ENCODE peak calls at places on chromosomes 16 and 17, in eight cellular contexts. Z, U, C, L, S, Q, G and E are unnamed samples.

GRCh38 chr16:28859326-28859725 is 4.3 kb upstream of the SH2B1 start:
- DNase-seq in Z (no peak), U (no peak), C (no peak), L (peak; percentile 10), S (no peak), Q (no peak), G (no peak), E (no peak)

GRCh38 chr17:72099919-72100318 is 20.9 kb upstream of the SOX9 start:
- DNase-seq in Z (no peak), U (no peak), C (no peak), L (no peak), S (no peak), Q (no peak), G (no peak), E (no peak)

GRCh38 chr17:17141860-17142552 is 64.1 kb downstream of the PLD6 start:
- DNase-seq in Z (peak; percentile 48), U (no peak), C (no peak), L (peak; percentile 52), S (peak; percentile 12), Q (peak; percentile 41), G (peak; percentile 89), E (no peak)

GRCh38 chr17:40550608-40551007 is 14.7 kb downstream of the CCR7 start:
- DNase-seq in Z (no peak), U (peak; percentile 48), C (no peak), L (peak; percentile 98), S (no peak), Q (no peak), G (no peak), E (no peak)

GRCh38 chr16:75506567-75506966 is 11.3 kb upstream of the CHST6 start:
- DNase-seq in Z (no peak), U (no peak), C (no peak), L (peak; percentile 91), S (no peak), Q (no peak), G (no peak), E (no peak)

GRCh38 chr17:33109331-33110072 is 117.9 kb downstream of the SPACA3 start:
- DNase-seq in Z (no peak), U (no peak), C (no peak), L (peak; percentile 8), S (no peak), Q (no peak), G (no peak), E (no peak)

GRCh38 chr17:5373112-5373511 is 46.4 kb downstream of the NUP88 start:
- DNase-seq in Z (peak; percentile 62), U (no peak), C (no peak), L (no peak), S (no peak), Q (no peak), G (no peak), E (no peak)

GRCh38 chr17:7992516-7992915 is 9.9 kb upstream of the GUCY2D start:
- DNase-seq in Z (no peak), U (no peak), C (no peak), L (peak; percentile 65), S (no peak), Q (no peak), G (no peak), E (no peak)

GRCh38 chr17:27352481-27353460 is 58.9 kb downstream of the WSB1 start:
- DNase-seq in Z (no peak), U (no peak), C (no peak), L (no peak), S (no peak), Q (no peak), G (no peak), E (no peak)

GRCh38 chr17:7098802-7099459 is 15.7 kb downstream of the ASGR2 start:
- DNase-seq in Z (no peak), U (no peak), C (no peak), L (no peak), S (no peak), Q (no peak), G (no peak), E (peak; percentile 21)

GRCh38 chr16:8623634-8624033 is 2.1 kb downstream of the METTL22 start:
- DNase-seq in Z (no peak), U (no peak), C (no peak), L (peak; percentile 9), S (no peak), Q (no peak), G (no peak), E (no peak)

GRCh38 chr16:57540906-57541753 is 1.3 kb upstream of the ADGRG5 start:
- DNase-seq in Z (no peak), U (no peak), C (no peak), L (no peak), S (no peak), Q (no peak), G (no peak), E (peak; percentile 25)

GRCh38 chr16:77613115-77613514 is 109.2 kb upstream of the NUDT7 start:
- DNase-seq in Z (no peak), U (no peak), C (no peak), L (no peak), S (no peak), Q (no peak), G (no peak), E (no peak)

GRCh38 chr17:53141731-53142130 is 681.0 kb upstream of the KIF2B start:
- DNase-seq in Z (no peak), U (no peak), C (no peak), L (no peak), S (no peak), Q (no peak), G (no peak), E (no peak)

GRCh38 chr16:89061590-89062380 is 31.9 kb upstream of the ACSF3 start:
- DNase-seq in Z (peak; percentile 23), U (no peak), C (no peak), L (no peak), S (no peak), Q (no peak), G (no peak), E (no peak)

GRCh38 chr17:64387545-64388171 is 3.0 kb downstream of the PECAM1 start:
- DNase-seq in Z (no peak), U (no peak), C (no peak), L (no peak), S (no peak), Q (no peak), G (no peak), E (no peak)

GRCh38 chr16:57192720-57193486 is 6.8 kb downstream of the RSPRY1 start:
- DNase-seq in Z (no peak), U (no peak), C (no peak), L (peak; percentile 71), S (no peak), Q (no peak), G (no peak), E (no peak)

GRCh38 chr16:1181715-1182671 is 29.1 kb downstream of the CACNA1H start:
- DNase-seq in Z (no peak), U (peak; percentile 42), C (no peak), L (peak; percentile 31), S (no peak), Q (no peak), G (peak; percentile 68), E (peak; percentile 73)

GRCh38 chr17:39866013-39866730 is 1.8 kb upstream of the ZPBP2 start:
- DNase-seq in Z (no peak), U (no peak), C (no peak), L (no peak), S (no peak), Q (no peak), G (no peak), E (no peak)

GRCh38 chr16:89460556-89460955 is 29.8 kb downstream of the ANKRD11 start:
- DNase-seq in Z (no peak), U (no peak), C (no peak), L (no peak), S (no peak), Q (no peak), G (no peak), E (no peak)

GRCh38 chr16:50991436-50991835 is 159.6 kb downstream of the SALL1 start:
- DNase-seq in Z (no peak), U (no peak), C (no peak), L (no peak), S (no peak), Q (no peak), G (no peak), E (no peak)

GRCh38 chr16:64711026-64711425 is 410.8 kb downstream of the CDH11 start:
- DNase-seq in Z (no peak), U (no peak), C (no peak), L (peak; percentile 53), S (no peak), Q (no peak), G (no peak), E (no peak)

GRCh38 chr17:74818306-74818705 is 41.4 kb downstream of the GRIN2C start:
- DNase-seq in Z (no peak), U (no peak), C (no peak), L (no peak), S (no peak), Q (no peak), G (no peak), E (no peak)

GRCh38 chr17:31224366-31224765 is 72.7 kb downstream of the OMG start:
- DNase-seq in Z (no peak), U (no peak), C (no peak), L (no peak), S (no peak), Q (no peak), G (no peak), E (no peak)

GRCh38 chr17:75785770-75786538 is 1.3 kb downstream of the UNK start:
- DNase-seq in Z (peak; percentile 55), U (no peak), C (no peak), L (peak; percentile 54), S (no peak), Q (no peak), G (no peak), E (no peak)

GRCh38 chr16:89655062-89655643 is 2.4 kb downstream of the CHMP1A start:
- DNase-seq in Z (no peak), U (no peak), C (no peak), L (no peak), S (no peak), Q (no peak), G (no peak), E (no peak)

GRCh38 chr16:82660966-82661365 is 34.2 kb downstream of the CDH13 start:
- DNase-seq in Z (no peak), U (no peak), C (no peak), L (no peak), S (no peak), Q (no peak), G (no peak), E (no peak)

GRCh38 chr17:35684046-35684802 is 47.2 kb upstream of the RASL10B start:
- DNase-seq in Z (no peak), U (no peak), C (no peak), L (peak; percentile 70), S (no peak), Q (no peak), G (peak; percentile 21), E (no peak)

GRCh38 chr16:4561565-4561964 is 5.4 kb downstream of the C16orf96 start:
- DNase-seq in Z (no peak), U (no peak), C (no peak), L (no peak), S (no peak), Q (no peak), G (no peak), E (no peak)

GRCh38 chr17:43431741-43432523 is 33.1 kb downstream of the ARL4D start:
- DNase-seq in Z (no peak), U (no peak), C (no peak), L (peak; percentile 49), S (no peak), Q (no peak), G (no peak), E (no peak)

GRCh38 chr16:70432304-70432799 is 6.5 kb downstream of the ST3GAL2 start:
- DNase-seq in Z (no peak), U (no peak), C (no peak), L (no peak), S (no peak), Q (no peak), G (no peak), E (no peak)

GRCh38 chr17:63390090-63390489 is 56.0 kb downstream of the CYB561 start:
- DNase-seq in Z (no peak), U (no peak), C (no peak), L (no peak), S (no peak), Q (no peak), G (no peak), E (no peak)

GRCh38 chr16:78494674-78495073 is 395.2 kb downstream of the WWOX start:
- DNase-seq in Z (no peak), U (no peak), C (no peak), L (no peak), S (no peak), Q (no peak), G (no peak), E (no peak)